ENCODE peak calls at places on chromosomes 12 and 14, in four cellular contexts. T is Peyer's patch, J is NB4, H is psoas muscle. E is an unnamed sample.

GRCh38 chr12:2793561-2793960 is 1.2 kb upstream of the FKBP4 start:
- DNase-seq in T (no peak), J (no peak), H (no peak), E (no peak)

GRCh38 chr12:121223283-121223946 is 13.5 kb downstream of the P2RX4 start:
- DNase-seq in T (peak), J (peak), H (no peak), E (no peak)

GRCh38 chr12:54700301-54700700 is 52.1 kb upstream of the DCD start:
- DNase-seq in T (no peak), J (no peak), H (no peak), E (no peak)

GRCh38 chr12:24661657-24662096 is 287.2 kb downstream of the BCAT1 start:
- DNase-seq in T (no peak), J (peak), H (peak), E (peak)

GRCh38 chr14:61421212-61421923 is 100.0 kb downstream of the PRKCH start:
- DNase-seq in T (no peak), J (no peak), H (no peak), E (no peak)

GRCh38 chr12:14048949-14049545 is 67.6 kb upstream of the GRIN2B start:
- DNase-seq in T (no peak), J (no peak), H (no peak), E (no peak)

GRCh38 chr12:16914853-16915252 is 308.9 kb upstream of the LMO3 start:
- DNase-seq in T (no peak), J (no peak), H (no peak), E (no peak)

GRCh38 chr12:124979568-124979967 is 9.4 kb downstream of the DHX37 start:
- DNase-seq in T (no peak), J (no peak), H (peak), E (no peak)

GRCh38 chr12:34289431-34290190 is 267.3 kb downstream of the ALG10 start:
- DNase-seq in T (no peak), J (no peak), H (peak), E (no peak)

GRCh38 chr12:56079729-56080555 is at the start of gene ERBB3:
- DNase-seq in T (peak), J (peak), H (peak), E (peak)

GRCh38 chr12:123937707-123938600 is 34.7 kb downstream of the CCDC92 start:
- DNase-seq in T (no peak), J (peak), H (no peak), E (no peak)

GRCh38 chr12:114955414-114956014 is 271.5 kb upstream of the TBX3 start:
- DNase-seq in T (no peak), J (no peak), H (no peak), E (no peak)

GRCh38 chr14:73283592-73284379 is 46.5 kb downstream of the PAPLN start:
- DNase-seq in T (no peak), J (no peak), H (no peak), E (no peak)

GRCh38 chr12:57130941-57131340 is 2.7 kb downstream of the LRP1 start:
- DNase-seq in T (no peak), J (no peak), H (no peak), E (no peak)

GRCh38 chr14:104401785-104402184 is 177.8 kb upstream of the C14orf180 start:
- DNase-seq in T (no peak), J (no peak), H (no peak), E (no peak)

GRCh38 chr14:61461808-61462275 is 140.5 kb downstream of the PRKCH start:
- DNase-seq in T (no peak), J (peak), H (no peak), E (no peak)

GRCh38 chr12:46661161-46661845 is 164.5 kb downstream of the SLC38A4 start:
- DNase-seq in T (no peak), J (peak), H (no peak), E (no peak)

GRCh38 chr12:58247633-58248032 is 306.3 kb downstream of the ATP23 start:
- DNase-seq in T (no peak), J (no peak), H (no peak), E (no peak)
- TF ChIP-seq CTCF in T (no peak), J (no peak), H (no peak), E (no peak)

DNA sequence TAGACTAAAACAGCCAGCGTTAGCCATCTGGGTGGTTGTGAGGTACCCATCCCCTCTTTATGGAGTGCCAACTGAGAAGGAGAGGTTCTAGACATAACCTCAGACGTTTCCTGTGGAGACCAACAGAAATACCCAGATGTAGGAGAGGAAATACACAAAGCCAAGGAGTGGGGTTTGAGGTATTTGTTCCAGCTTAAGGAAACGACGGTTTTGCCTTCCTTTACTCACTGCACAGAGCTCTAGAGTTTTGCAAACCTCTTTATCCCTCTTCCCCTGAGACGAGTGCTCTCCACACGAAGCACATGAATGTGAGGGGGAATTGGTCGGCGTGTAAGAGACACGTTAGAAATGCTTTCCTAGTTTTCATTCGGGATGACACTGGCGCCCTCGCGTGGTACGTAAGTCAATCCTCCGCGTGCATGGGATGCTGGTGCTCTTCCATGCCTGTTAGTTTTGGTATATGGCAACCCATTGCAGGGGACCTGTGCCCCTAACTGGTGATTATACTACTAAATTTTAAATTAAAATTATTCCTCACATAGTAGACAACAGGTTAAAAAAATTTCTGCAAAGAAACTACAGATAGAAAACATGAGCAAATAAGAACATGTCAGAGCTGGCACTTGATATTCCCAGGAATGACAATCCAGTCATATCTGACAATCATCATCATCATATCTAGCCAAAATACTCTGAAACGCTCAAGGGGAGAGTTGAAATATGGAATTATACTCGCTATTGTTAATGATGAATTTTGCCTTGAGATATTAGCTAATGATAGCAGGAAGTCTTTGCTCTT is 121.7 kb downstream of the PPM1H start:
- DNase-seq in T (peak), J (peak), H (peak), E (peak)
- TF ChIP-seq CTCF in T (peak), J (peak), H (peak), E (peak)

DNA sequence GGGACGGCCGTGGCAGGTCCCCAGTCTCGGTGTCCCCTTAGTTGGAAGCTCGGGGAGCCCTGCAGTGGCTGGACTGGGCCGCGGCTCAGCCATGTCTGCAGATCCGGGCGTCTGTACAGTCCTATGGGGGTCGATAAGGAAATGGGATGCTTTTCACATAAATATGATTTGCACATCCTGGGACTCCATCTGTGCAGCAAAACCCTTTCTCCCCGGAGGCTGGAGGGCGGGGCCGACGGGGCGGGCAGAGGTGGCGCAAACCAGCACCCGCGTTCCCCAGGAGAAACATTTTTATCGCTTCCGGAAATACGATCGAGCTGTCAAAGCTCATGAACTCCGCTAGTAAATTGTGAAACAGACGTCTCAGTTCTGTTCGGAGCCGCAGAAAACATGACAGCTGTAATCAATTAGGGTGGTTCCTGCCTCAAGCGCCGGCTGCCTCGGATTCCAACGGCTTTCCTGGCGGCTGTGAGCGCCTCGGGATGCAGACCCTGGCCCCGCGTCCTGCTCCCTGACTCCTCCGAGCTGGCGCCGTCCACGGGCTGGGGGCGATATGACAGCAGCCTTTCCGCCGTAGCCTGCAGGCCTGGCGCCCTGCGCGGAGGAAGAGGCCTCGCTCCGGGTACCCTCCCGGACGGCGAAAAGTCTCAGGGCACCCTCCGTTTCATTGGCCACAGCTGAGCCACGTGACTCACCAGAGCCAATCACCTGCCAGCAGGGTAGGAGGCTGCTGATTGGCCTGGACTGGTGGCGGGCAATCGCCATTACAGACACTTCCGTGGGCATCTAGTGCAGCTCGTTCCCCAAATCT is 23.0 kb downstream of the DIO3 start:
- DNase-seq in T (no peak), J (peak), H (peak), E (no peak)
- TF ChIP-seq CTCF in T (no peak), J (no peak), H (no peak), E (no peak)

GRCh38 chr12:52527121-52527800 is 7.1 kb upstream of the KRT5 start:
- DNase-seq in T (no peak), J (no peak), H (no peak), E (no peak)

GRCh38 chr12:52524241-52524897 is 4.2 kb upstream of the KRT5 start:
- DNase-seq in T (no peak), J (no peak), H (no peak), E (no peak)

GRCh38 chr12:52524898-52525591 is 4.9 kb upstream of the KRT5 start:
- DNase-seq in T (peak), J (no peak), H (no peak), E (no peak)

GRCh38 chr12:52526511-52526951 is 6.3 kb upstream of the KRT5 start:
- DNase-seq in T (no peak), J (no peak), H (no peak), E (peak)

GRCh38 chr12:52525661-52526499 is 5.7 kb upstream of the KRT5 start:
- DNase-seq in T (peak), J (no peak), H (no peak), E (no peak)
- TF ChIP-seq CTCF in T (no peak), J (no peak), H (no peak), E (no peak)